ENCODE peak calls at places on chromosomes 11 and 22, in five cellular contexts. Z, R, V, W and A are unnamed samples. For H3K27me3 and H3K9me3, the result is how much of the 10 kb centered on the place peaks cover.

GRCh38 chr11:4531666-4532065 is 13.3 kb upstream of the OR52M1 start:
- DNase-seq in V (no peak), R (no peak), W (no peak), Z (no peak), A (no peak)

GRCh38 chr11:32962016-32962415 is 53.7 kb upstream of the DEPDC7 start:
- DNase-seq in R (no peak), V (no peak), W (no peak), Z (no peak), A (no peak)

GRCh38 chr11:96664108-96664507 is 274.3 kb downstream of the JRKL start:
- DNase-seq in V (no peak), Z (no peak), R (no peak), W (no peak), A (no peak)

GRCh38 chr11:78654071-78654470 is 79.4 kb upstream of the NARS2 start:
- DNase-seq in R (no peak), V (no peak), W (no peak), Z (peak), A (no peak)

GRCh38 chr11:75520688-75521087 is 5.1 kb downstream of the GDPD5 start:
- DNase-seq in V (no peak), W (peak), R (no peak), Z (no peak), A (peak)

GRCh38 chr22:22884888-22885840 is 2.5 kb upstream of the IGLL5 start:
- DNase-seq in Z (peak), R (no peak), V (no peak), W (no peak), A (no peak)

GRCh38 chr11:71458146-71459070 is 5.4 kb downstream of the NADSYN1 start:
- DNase-seq in V (no peak), R (no peak), Z (no peak), W (peak), A (no peak)

GRCh38 chr11:3122775-3123201 is 42.3 kb downstream of the OSBPL5 start:
- DNase-seq in W (peak), Z (no peak), V (no peak), R (no peak), A (no peak)

GRCh38 chr22:48630444-48630777 is 1197.3 kb downstream of the BRD1 start:
- DNase-seq in Z (no peak), R (no peak), V (no peak), W (no peak), A (no peak)

GRCh38 chr11:70577258-70577603 is 178.9 kb downstream of the CTTN start:
- DNase-seq in R (no peak), Z (peak), V (no peak), W (no peak), A (no peak)

GRCh38 chr11:69752890-69753289 is 22.3 kb downstream of the FGF4 start:
- DNase-seq in V (no peak), W (no peak), R (no peak), Z (peak), A (no peak)

GRCh38 chr11:15720460-15720859 is 605.7 kb downstream of the INSC start:
- DNase-seq in Z (no peak), R (no peak), W (no peak), V (no peak), A (no peak)

GRCh38 chr22:38104084-38104483 is 6.4 kb downstream of the BAIAP2L2 start:
- DNase-seq in W (peak), R (no peak), V (no peak), Z (peak), A (no peak)

GRCh38 chr22:32545801-32546200 is 71.2 kb downstream of the FBXO7 start:
- DNase-seq in R (no peak), W (no peak), Z (no peak), V (peak), A (peak)

GRCh38 chr11:19947521-19948114 is 212.7 kb downstream of the DBX1 start:
- DNase-seq in V (no peak), R (no peak), Z (no peak), W (no peak), A (no peak)

GRCh38 chr11:2553198-2553597 is 108.4 kb downstream of the KCNQ1 start:
- DNase-seq in V (no peak), W (no peak), R (no peak), Z (peak), A (no peak)

GRCh38 chr11:107496011-107496410 is 38.4 kb upstream of the CWF19L2 start:
- DNase-seq in W (no peak), Z (no peak), R (no peak), V (peak), A (no peak)

GRCh38 chr11:118153976-118154375 is 1.4 kb upstream of the SCN4B start:
- DNase-seq in W (no peak), Z (no peak), V (no peak), R (no peak), A (no peak)

GRCh38 chr11:118153516-118153915 is 893 bp upstream of the SCN4B start:
- DNase-seq in Z (peak), W (no peak), V (no peak), R (no peak), A (no peak)

GRCh38 chr11:118152020-118152551 is 537 bp downstream of the SCN4B start:
- DNase-seq in Z (peak), W (no peak), R (no peak), V (no peak), A (no peak)

GRCh38 chr11:118151421-118151820 is 1.2 kb downstream of the SCN4B start:
- DNase-seq in Z (no peak), R (no peak), V (no peak), W (no peak), A (peak)

DNA sequence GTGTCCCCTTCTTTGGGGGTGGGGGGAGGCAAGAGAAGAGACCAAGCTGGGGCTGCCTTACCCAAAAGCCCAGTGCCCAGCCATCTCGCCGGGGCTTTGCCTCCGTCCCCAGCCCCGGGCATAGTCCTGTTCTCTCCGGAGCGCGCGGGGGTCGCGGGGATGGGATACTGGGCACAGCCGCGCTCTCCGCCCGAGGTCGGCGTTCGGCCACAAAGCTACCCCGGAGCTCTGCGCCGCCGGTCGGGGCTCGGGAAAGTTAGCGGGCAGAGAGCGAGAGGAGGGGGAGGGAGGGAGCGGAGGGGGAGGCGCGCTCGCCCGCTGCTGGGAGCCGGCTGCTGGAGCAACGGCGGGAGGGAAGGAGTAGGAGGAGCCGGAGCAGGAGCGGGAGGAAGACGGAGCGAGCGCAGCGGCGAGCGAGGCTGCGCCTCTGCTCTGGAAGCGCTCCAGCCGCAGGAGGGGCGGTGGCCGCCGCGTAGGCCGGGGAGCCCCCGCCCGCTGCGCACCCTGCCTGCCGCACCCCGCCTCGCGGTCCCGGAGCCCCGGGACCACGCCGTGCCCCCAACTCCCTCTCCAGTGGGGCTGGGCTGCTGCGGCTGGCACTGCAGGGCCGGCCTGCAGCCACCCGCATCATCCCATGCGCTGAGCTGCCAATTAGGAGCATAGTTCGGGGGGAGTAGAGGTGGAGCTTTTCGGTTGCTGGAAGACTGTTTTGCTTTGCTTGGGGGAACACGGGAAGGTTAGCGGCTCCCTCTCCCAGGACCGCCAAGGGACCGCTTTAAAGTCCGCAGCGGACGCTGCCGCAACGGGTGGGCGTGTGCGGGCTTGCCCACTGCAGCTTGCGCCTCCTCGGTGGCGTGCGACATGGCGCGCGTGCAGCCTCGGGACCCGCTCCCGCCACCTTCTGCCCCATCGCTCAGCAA is at the start of gene SCN4B:
- DNase-seq in R (no peak), Z (peak), V (peak), W (peak), A (peak)
- H3K4me3 ChIP-seq in R (peak), Z (peak), V (peak), W (peak), A (peak)

DNA sequence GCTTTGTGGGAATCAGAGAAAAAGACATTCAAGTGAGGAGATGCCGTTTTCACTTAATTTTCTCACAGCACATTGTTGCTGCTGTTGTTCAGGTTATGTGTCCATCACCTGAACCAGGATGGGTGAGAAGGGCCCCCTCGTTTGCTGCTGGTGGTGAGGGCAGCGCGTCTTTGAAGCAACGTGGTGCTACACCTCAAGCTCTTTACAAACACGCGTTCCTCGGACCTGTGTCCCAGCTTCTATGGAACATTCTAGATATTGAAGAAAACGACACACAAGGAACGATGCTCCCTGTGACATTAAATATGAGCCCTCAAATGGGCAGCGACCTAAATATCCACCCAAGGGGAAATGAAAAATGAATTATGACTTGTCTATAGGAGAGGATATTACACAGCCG is 418.6 kb downstream of the MN1 start:
- DNase-seq in W (no peak), Z (no peak), R (no peak), V (no peak), A (no peak)
- H3K27me3 ChIP-seq in W (under half), Z (under half), R (under half), V (half or more), A (under half)

GRCh38 chr22:11616811-11617210 is 3911.2 kb upstream of the OR11H1 start:
- DNase-seq in Z (no peak), R (no peak), V (no peak), W (no peak), A (no peak)

GRCh38 chr22:11613898-11614755 is 3913.9 kb upstream of the OR11H1 start:
- DNase-seq in W (no peak), Z (no peak), R (no peak), V (no peak), A (no peak)
- H3K9me3 ChIP-seq in W (under half), Z (half or more), R (half or more), V (under half), A (under half)

GRCh38 chr11:62724171-62724570 is 3.1 kb downstream of the HNRNPUL2 start:
- DNase-seq in W (no peak), R (no peak), Z (no peak), V (no peak), A (no peak)
- H3K4me3 ChIP-seq in W (no peak), R (no peak), Z (peak), V (peak), A (peak)

GRCh38 chr11:64644348-64645242 is 53.6 kb downstream of the SLC22A12 start:
- DNase-seq in V (no peak), Z (peak), R (no peak), W (no peak), A (no peak)

GRCh38 chr11:64642418-64642735 is 51.4 kb downstream of the SLC22A12 start:
- DNase-seq in R (no peak), W (no peak), V (no peak), Z (no peak), A (no peak)

GRCh38 chr11:64643927-64644326 is 52.9 kb downstream of the SLC22A12 start:
- DNase-seq in W (no peak), R (no peak), V (no peak), Z (no peak), A (no peak)

GRCh38 chr11:64642876-64643257 is 51.8 kb downstream of the SLC22A12 start:
- DNase-seq in V (no peak), R (no peak), W (no peak), Z (no peak), A (no peak)

DNA sequence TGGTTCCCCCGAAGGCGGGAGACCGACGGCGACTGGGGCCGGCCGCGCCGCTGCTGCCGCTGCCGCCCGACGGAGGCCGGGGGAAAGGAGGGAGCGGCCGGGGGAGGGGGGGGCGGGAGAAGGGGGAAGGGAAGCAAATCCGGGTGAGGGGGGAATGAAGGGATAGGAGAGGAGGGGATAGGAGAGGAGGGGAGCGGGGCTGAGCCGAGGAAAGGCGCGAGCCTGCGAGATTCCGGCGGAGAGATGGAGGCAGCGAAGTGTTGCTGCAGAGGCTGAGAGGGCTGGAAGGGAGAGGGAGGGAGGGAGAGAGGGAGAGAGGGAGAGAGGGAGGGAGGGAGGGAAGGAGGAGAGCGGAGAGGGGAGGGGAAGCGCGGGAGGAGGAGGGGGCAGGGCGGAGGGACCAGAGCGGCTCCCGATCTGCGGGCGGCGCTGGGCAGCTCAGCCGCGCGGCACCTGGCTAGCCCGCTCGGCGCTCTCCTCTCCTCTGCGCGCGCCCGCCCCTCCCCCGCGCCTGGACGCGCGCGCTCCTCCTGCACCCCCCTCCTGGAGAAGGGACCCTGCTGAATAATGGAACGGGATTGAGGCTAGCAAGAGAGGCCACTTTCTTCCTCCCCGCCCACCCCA is 52.4 kb downstream of the SLC22A12 start:
- DNase-seq in R (no peak), V (peak), W (no peak), Z (peak), A (no peak)
- H3K27me3 ChIP-seq in R (under half), V (half or more), W (under half), Z (half or more), A (under half)

DNA sequence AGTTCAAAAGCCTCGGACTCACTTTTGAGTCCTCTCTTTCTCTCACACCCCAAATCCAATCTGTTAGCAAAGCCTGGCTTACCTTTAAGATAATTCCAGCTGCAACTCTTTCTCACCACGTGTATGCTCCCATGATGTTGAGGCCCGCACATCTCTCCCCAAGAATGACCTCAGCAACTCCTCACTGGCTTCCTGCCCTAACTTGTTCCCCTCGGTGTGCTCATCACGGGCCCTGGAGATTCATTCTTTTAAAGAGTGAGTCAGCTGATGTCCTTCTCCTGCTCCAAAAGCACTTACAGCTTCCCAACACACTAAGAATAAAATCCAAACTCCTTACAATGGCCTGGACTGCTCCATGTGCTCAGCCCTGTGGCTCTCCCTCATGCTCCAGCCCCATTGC is 1041.3 kb downstream of the OPCML start:
- DNase-seq in Z (no peak), W (no peak), V (peak), R (no peak), A (peak)
- H3K9me3 ChIP-seq in Z (under half), W (under half), V (under half), R (under half), A (under half)

GRCh38 chr11:46361283-46362145 is 14.3 kb downstream of the DGKZ start:
- DNase-seq in V (peak), R (no peak), W (peak), Z (no peak), A (no peak)
- H3K4me3 ChIP-seq in V (no peak), R (no peak), W (no peak), Z (no peak), A (no peak)

GRCh38 chr22:50161508-50162390 is 8.8 kb upstream of the PANX2 start:
- DNase-seq in R (no peak), W (no peak), V (no peak), Z (peak), A (no peak)
- H3K27me3 ChIP-seq in R (under half), W (under half), V (under half), Z (under half), A (under half)

GRCh38 chr22:47593911-47594311 is 831.5 kb downstream of the TBC1D22A start:
- DNase-seq in R (no peak), W (no peak), Z (peak), V (no peak), A (no peak)

GRCh38 chr22:47595122-47595521 is 832.7 kb downstream of the TBC1D22A start:
- DNase-seq in V (no peak), R (no peak), Z (no peak), W (no peak), A (no peak)

GRCh38 chr22:47592791-47593190 is 830.3 kb downstream of the TBC1D22A start:
- DNase-seq in Z (peak), V (no peak), W (no peak), R (no peak), A (no peak)

GRCh38 chr22:47591709-47592108 is 829.3 kb downstream of the TBC1D22A start:
- DNase-seq in R (no peak), V (no peak), Z (peak), W (no peak), A (no peak)

DNA sequence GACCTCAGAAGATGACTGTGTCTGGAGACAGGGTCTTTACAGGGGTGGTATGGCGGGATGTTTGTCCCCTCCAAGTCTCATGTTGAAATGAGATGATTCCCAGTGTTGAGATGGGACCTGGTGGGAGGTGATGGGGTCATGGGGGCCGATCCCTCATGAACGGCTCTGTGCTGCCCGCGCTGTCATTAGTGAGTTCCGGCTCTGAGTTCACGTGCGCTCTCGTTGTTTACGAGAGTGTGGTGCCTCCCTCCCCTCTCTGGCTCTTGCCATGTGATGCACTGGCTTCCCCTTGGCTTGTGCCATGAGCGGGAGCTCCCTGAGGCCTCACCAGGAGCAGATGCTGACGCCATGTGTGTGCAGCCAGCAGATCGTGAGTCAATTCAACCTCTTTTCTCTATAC is 830.8 kb downstream of the TBC1D22A start:
- DNase-seq in Z (peak), R (no peak), W (no peak), V (no peak), A (no peak)
- H3K9me3 ChIP-seq in Z (under half), R (under half), W (under half), V (under half), A (under half)